ENCODE peak calls at places on chromosome 1, in five cellular contexts. V is fibroblast of gingiva, Y is NCI-H1092, E is lower lobe of right lung, Z is RPMI8226. R is an unnamed sample.

GRCh38 chr1:5876251-5876650 is 116.0 kb downstream of the NPHP4 start:
- DNase-seq in V (no peak), Y (no peak), E (no peak), Z (no peak), R (no peak)

GRCh38 chr1:78491311-78492071 is 717 bp downstream of the PTGFR start:
- DNase-seq in V (peak; percentile 85), Y (no peak), E (no peak), Z (no peak), R (peak; percentile 79)

GRCh38 chr1:167454304-167454928 is 63.9 kb downstream of the CD247 start:
- DNase-seq in V (no peak), Y (no peak), E (no peak), Z (no peak), R (no peak)

GRCh38 chr1:15843826-15844572 is 3.5 kb upstream of the SPEN start:
- DNase-seq in V (no peak), Y (peak; percentile 6), E (no peak), Z (no peak), R (no peak)

GRCh38 chr1:212147581-212148033 is 112.1 kb downstream of the DTL start:
- DNase-seq in V (no peak), Y (no peak), E (peak; percentile 86), Z (no peak), R (no peak)

GRCh38 chr1:229091721-229092136 is 179.2 kb upstream of the RAB4A start:
- DNase-seq in V (no peak), Y (peak; percentile 64), E (no peak), Z (no peak), R (no peak)

GRCh38 chr1:160830321-160831153 is 32.1 kb downstream of the CD244 start:
- DNase-seq in V (no peak), Y (peak; percentile 10), E (peak; percentile 80), Z (peak; percentile 88), R (peak; percentile 8)

GRCh38 chr1:92990828-92991227 is 29.6 kb upstream of the DIPK1A start:
- DNase-seq in V (no peak), Y (no peak), E (no peak), Z (peak; percentile 21), R (no peak)

GRCh38 chr1:64161347-64162080 is 41.9 kb upstream of the UBE2U start:
- DNase-seq in V (peak; percentile 91), Y (no peak), E (no peak), Z (no peak), R (peak; percentile 95)

GRCh38 chr1:241423541-241424479 is 66.8 kb upstream of the RGS7 start:
- DNase-seq in V (peak; percentile 84), Y (peak; percentile 62), E (no peak), Z (peak; percentile 26), R (peak; percentile 56)

GRCh38 chr1:27353629-27354028 is 11.8 kb downstream of the SYTL1 start:
- DNase-seq in V (no peak), Y (no peak), E (no peak), Z (no peak), R (no peak)

GRCh38 chr1:108028841-108029401 is 63.9 kb upstream of the VAV3 start:
- DNase-seq in V (no peak), Y (no peak), E (no peak), Z (no peak), R (no peak)

GRCh38 chr1:22563671-22564612 is 653 bp downstream of the EPHA8 start:
- DNase-seq in V (no peak), Y (no peak), E (no peak), Z (no peak), R (no peak)

GRCh38 chr1:41713141-41713540 is 205.6 kb downstream of the HIVEP3 start:
- DNase-seq in V (no peak), Y (no peak), E (no peak), Z (no peak), R (no peak)

GRCh38 chr1:88685239-88685604 is 1.1 kb downstream of the PKN2 start:
- DNase-seq in V (no peak), Y (no peak), E (no peak), Z (peak; percentile 26), R (peak; percentile 43)

GRCh38 chr1:117585086-117585485 is 20.8 kb upstream of the TENT5C start:
- DNase-seq in V (no peak), Y (no peak), E (no peak), Z (no peak), R (no peak)